ENCODE peak calls at places on chromosome 10, in five cellular contexts. E is endothelial cell of umbilical vein, M is pancreas, N is GM23338, S is PC-9. U is an unnamed sample. For H3K36me3 and H3K4me1, the result is how much of the 10 kb centered on the place peaks cover.

GRCh38 chr10:128161031-128161430 is 34.8 kb upstream of the MKI67 start:
- DNase-seq in E (no peak), M (no peak), N (no peak), S (no peak), U (no peak)

GRCh38 chr10:63264852-63265617 is 131.9 kb downstream of the NRBF2 start:
- DNase-seq in E (peak), M (no peak), N (peak), S (peak), U (peak)

GRCh38 chr10:75967491-75967890 is 536.1 kb downstream of the LRMDA start:
- DNase-seq in E (no peak), M (no peak), N (peak), S (no peak), U (no peak)

GRCh38 chr10:44619975-44620374 is 235.1 kb upstream of the CXCL12 start:
- DNase-seq in E (no peak), M (no peak), N (no peak), S (no peak), U (no peak)

GRCh38 chr10:89643431-89643811 is 1.6 kb downstream of the PANK1 start:
- DNase-seq in E (no peak), M (no peak), N (no peak), S (no peak), U (no peak)

GRCh38 chr10:44668336-44668735 is 242.8 kb upstream of the TMEM72 start:
- DNase-seq in E (no peak), M (no peak), N (no peak), S (no peak), U (no peak)

GRCh38 chr10:91552706-91553105 is 80.2 kb downstream of the PPP1R3C start:
- DNase-seq in E (peak), M (peak), N (peak), S (no peak), U (no peak)

GRCh38 chr10:124737221-124737620 is 7.0 kb downstream of the FAM53B start:
- DNase-seq in E (no peak), M (no peak), N (no peak), S (no peak), U (no peak)

GRCh38 chr10:84291389-84291788 is 37.0 kb upstream of the CCSER2 start:
- DNase-seq in E (peak), M (no peak), N (peak), S (peak), U (peak)

GRCh38 chr10:131584286-131584685 is 272.8 kb upstream of the TCERG1L start:
- DNase-seq in E (no peak), M (no peak), N (no peak), S (no peak), U (no peak)

GRCh38 chr10:13347235-13348156 is 597 bp downstream of the SEPHS1 start:
- DNase-seq in E (peak), M (peak), N (peak), S (peak), U (peak)

GRCh38 chr10:117537436-117537903 is 5.1 kb upstream of the EMX2 start:
- DNase-seq in E (no peak), M (no peak), N (peak), S (peak), U (no peak)

GRCh38 chr10:29646238-29646902 is 11.6 kb upstream of the SVIL start:
- DNase-seq in E (peak), M (no peak), N (no peak), S (peak), U (peak)

GRCh38 chr10:119246862-119247549 is 39.6 kb downstream of the GRK5 start:
- DNase-seq in E (peak), M (no peak), N (no peak), S (no peak), U (no peak)

GRCh38 chr10:73469579-73469978 is 26.2 kb downstream of the PPP3CB start:
- DNase-seq in E (no peak), M (no peak), N (no peak), S (no peak), U (no peak)

GRCh38 chr10:73467210-73467609 is 28.6 kb downstream of the PPP3CB start:
- DNase-seq in E (no peak), M (no peak), N (no peak), S (no peak), U (no peak)

GRCh38 chr10:73465978-73466709 is 29.7 kb downstream of the PPP3CB start:
- DNase-seq in E (no peak), M (no peak), N (no peak), S (no peak), U (no peak)

DNA sequence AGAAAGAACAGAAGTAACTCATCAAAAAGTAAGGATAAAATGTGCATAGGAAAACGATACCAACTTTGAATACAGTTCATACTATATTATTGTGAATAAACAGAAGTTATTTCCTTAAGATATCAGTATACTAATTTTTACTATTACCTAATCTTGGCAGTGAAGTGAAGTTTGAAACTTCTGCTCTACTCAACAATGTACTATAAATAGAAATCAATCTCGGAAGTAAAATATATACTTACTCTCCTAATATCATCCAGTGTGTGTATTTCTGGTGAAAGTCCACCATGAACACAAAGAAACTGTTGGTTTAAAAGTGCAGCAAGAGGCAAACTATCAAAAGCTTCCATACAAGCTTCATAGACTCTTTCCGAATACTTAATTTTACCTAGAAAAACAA is 24.6 kb downstream of the PPP3CB start:
- DNase-seq in E (no peak), M (no peak), N (no peak), S (no peak), U (no peak)
- H3K36me3 ChIP-seq in E (under half), M (under half), N (under half), S (under half), U (half or more)

GRCh38 chr10:96122824-96123223 is 7.3 kb upstream of the ZNF518A start:
- DNase-seq in E (peak), M (no peak), N (no peak), S (no peak), U (no peak)
- H3K4me1 ChIP-seq in E (under half), M (under half), N (under half), S (under half), U (under half)

GRCh38 chr10:30943451-30943850 is 88.2 kb downstream of the ZNF438 start:
- DNase-seq in E (no peak), M (no peak), N (peak), S (no peak), U (no peak)

GRCh38 chr10:30940279-30940678 is 91.4 kb downstream of the ZNF438 start:
- DNase-seq in E (peak), M (no peak), N (no peak), S (no peak), U (no peak)

GRCh38 chr10:30935078-30935477 is 96.6 kb downstream of the ZNF438 start:
- DNase-seq in E (peak), M (no peak), N (no peak), S (no peak), U (no peak)

DNA sequence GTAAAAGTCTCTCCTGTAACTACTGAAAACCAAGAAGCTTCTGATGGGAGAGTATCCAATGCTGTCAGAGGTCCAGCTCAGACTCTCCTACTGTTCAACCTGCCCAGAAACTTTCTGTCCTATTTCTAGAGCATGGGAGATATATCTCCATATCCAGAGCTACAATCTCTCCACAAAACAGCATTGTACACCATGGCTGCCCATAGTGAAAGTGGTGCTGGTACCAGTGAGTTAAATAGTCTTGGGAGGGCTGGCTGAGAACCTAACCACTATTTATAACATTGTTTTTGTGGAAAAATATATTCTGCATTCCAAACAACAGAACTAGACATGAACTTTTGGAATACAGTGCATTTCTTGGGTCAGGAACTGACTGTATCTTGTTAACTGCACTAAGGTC is 92.0 kb downstream of the ZNF438 start:
- DNase-seq in E (peak), M (no peak), N (no peak), S (no peak), U (no peak)
- H3K36me3 ChIP-seq in E (under half), M (under half), N (under half), S (under half), U (under half)

GRCh38 chr10:95834375-95834774 is 73.4 kb upstream of the CC2D2B start:
- DNase-seq in E (no peak), M (no peak), N (no peak), S (no peak), U (no peak)

GRCh38 chr10:95837368-95837776 is 70.4 kb upstream of the CC2D2B start:
- DNase-seq in E (no peak), M (no peak), N (peak), S (no peak), U (no peak)

GRCh38 chr10:95836610-95837367 is 71.0 kb upstream of the CC2D2B start:
- DNase-seq in E (no peak), M (no peak), N (no peak), S (no peak), U (no peak)

GRCh38 chr10:95835911-95836310 is 71.9 kb upstream of the CC2D2B start:
- DNase-seq in E (no peak), M (no peak), N (no peak), S (no peak), U (no peak)

GRCh38 chr10:95835149-95835860 is 72.5 kb upstream of the CC2D2B start:
- DNase-seq in E (no peak), M (no peak), N (no peak), S (no peak), U (no peak)
- H3K4me1 ChIP-seq in E (under half), M (under half), N (under half), S (under half), U (under half)

DNA sequence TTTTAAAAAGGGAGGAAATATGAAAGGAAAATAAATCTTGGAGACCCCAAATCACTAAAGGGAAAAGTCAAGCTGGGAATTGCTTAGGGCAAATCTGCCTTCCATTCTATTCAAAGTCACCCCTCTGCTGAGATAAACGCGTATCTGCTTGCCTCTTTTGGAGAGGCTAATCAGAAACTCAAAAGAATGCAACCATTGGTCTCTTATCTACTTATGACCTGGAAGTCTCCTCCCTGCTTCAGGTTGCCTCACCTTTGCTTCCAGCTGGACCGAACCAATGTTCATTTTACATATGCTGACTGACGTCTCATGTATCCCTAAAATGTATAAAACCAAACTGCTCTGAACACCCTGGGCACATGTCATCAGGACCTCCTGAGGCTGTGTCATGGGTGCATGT is 14.7 kb downstream of the ATAD1 start:
- DNase-seq in E (no peak), M (no peak), N (no peak), S (no peak), U (no peak)
- H3K36me3 ChIP-seq in E (under half), M (under half), N (under half), S (under half), U (under half)

GRCh38 chr10:22637491-22637890 is 76.9 kb downstream of the PIP4K2A start:
- DNase-seq in E (no peak), M (no peak), N (no peak), S (no peak), U (no peak)
- H3K4me1 ChIP-seq in E (under half), M (under half), N (under half), S (under half), U (under half)

DNA sequence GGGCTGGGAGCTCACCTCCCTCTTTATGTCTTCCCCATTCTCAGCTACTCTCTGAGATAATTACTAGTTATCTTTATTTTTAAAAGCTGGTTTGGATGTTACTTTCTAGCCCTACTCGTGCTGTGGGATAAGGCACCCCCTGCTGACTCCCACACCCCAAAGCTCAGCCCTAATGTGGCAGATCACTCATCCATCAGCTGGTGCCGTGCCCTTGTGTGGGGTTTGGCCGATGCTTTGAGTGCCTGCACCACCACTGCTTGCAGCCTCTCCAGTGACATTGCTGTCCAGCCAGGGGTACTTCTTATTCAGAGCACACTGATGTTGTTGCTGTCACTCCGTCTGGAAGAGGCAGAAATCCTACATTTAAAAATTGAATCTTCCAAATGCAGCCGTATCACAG is 127.9 kb downstream of the DOCK1 start:
- DNase-seq in E (no peak), M (no peak), N (no peak), S (no peak), U (no peak)
- H3K36me3 ChIP-seq in E (under half), M (under half), N (under half), S (under half), U (under half)

GRCh38 chr10:43394868-43395267 is 14.1 kb downstream of the HNRNPF start:
- DNase-seq in E (no peak), M (no peak), N (no peak), S (no peak), U (no peak)
- H3K4me1 ChIP-seq in E (under half), M (under half), N (under half), S (under half), U (under half)

GRCh38 chr10:33186150-33186549 is 148.3 kb downstream of the NRP1 start:
- DNase-seq in E (no peak), M (no peak), N (no peak), S (no peak), U (no peak)

GRCh38 chr10:33180390-33180789 is 154.1 kb downstream of the NRP1 start:
- DNase-seq in E (no peak), M (no peak), N (no peak), S (no peak), U (no peak)

GRCh38 chr10:33187427-33187999 is 147.0 kb downstream of the NRP1 start:
- DNase-seq in E (no peak), M (peak), N (peak), S (no peak), U (no peak)

GRCh38 chr10:33179056-33179455 is 155.4 kb downstream of the NRP1 start:
- DNase-seq in E (peak), M (no peak), N (no peak), S (no peak), U (no peak)

GRCh38 chr10:33183658-33184057 is 150.8 kb downstream of the NRP1 start:
- DNase-seq in E (no peak), M (no peak), N (no peak), S (no peak), U (no peak)
- H3K36me3 ChIP-seq in E (under half), M (under half), N (under half), S (under half), U (under half)